ENCODE peak calls at places on chromosome 15, in four cellular contexts. One of them, this sample, is unnamed.

GRCh38 chr15:37743826-37744225 is 190.6 kb upstream of the TMCO5A start:
- DNase-seq in left ventricle myocardium inferior: no peak
- DNase-seq in upper lobe of right lung: no peak
- DNase-seq in WTC11: no peak
- DNase-seq in this sample: no peak

GRCh38 chr15:99764521-99764920 is 31.3 kb upstream of the LYSMD4 start:
- DNase-seq in left ventricle myocardium inferior: no peak
- DNase-seq in upper lobe of right lung: no peak
- DNase-seq in WTC11: no peak
- DNase-seq in this sample: no peak

GRCh38 chr15:62878070-62878469 is 164.5 kb upstream of the TPM1 start:
- DNase-seq in left ventricle myocardium inferior: no peak
- DNase-seq in upper lobe of right lung: no peak
- DNase-seq in WTC11: no peak
- DNase-seq in this sample: no peak

GRCh38 chr15:77840962-77841361 is 208.2 kb upstream of the LINGO1 start:
- DNase-seq in left ventricle myocardium inferior: no peak
- DNase-seq in upper lobe of right lung: peak
- DNase-seq in WTC11: no peak
- DNase-seq in this sample: no peak

GRCh38 chr15:22944651-22945050 is 35.5 kb downstream of the CYFIP1 start:
- DNase-seq in left ventricle myocardium inferior: no peak
- DNase-seq in upper lobe of right lung: no peak
- DNase-seq in WTC11: no peak
- DNase-seq in this sample: no peak

GRCh38 chr15:62059818-62060115 is 480 bp downstream of the VPS13C start:
- DNase-seq in left ventricle myocardium inferior: peak
- DNase-seq in upper lobe of right lung: peak
- DNase-seq in WTC11: peak
- DNase-seq in this sample: no peak

GRCh38 chr15:88218557-88219214 is 37.9 kb downstream of the NTRK3 start:
- DNase-seq in left ventricle myocardium inferior: no peak
- DNase-seq in upper lobe of right lung: no peak
- DNase-seq in WTC11: no peak
- DNase-seq in this sample: no peak

GRCh38 chr15:63166219-63166618 is 8.9 kb upstream of the RPS27L start:
- DNase-seq in left ventricle myocardium inferior: no peak
- DNase-seq in upper lobe of right lung: no peak
- DNase-seq in WTC11: no peak
- DNase-seq in this sample: no peak

GRCh38 chr15:82132742-82133141 is 86.9 kb upstream of the MEX3B start:
- DNase-seq in left ventricle myocardium inferior: no peak
- DNase-seq in upper lobe of right lung: no peak
- DNase-seq in WTC11: no peak
- DNase-seq in this sample: no peak

GRCh38 chr15:26073430-26074333 is 210.6 kb upstream of the ATP10A start:
- DNase-seq in left ventricle myocardium inferior: no peak
- DNase-seq in upper lobe of right lung: no peak
- DNase-seq in WTC11: no peak
- DNase-seq in this sample: no peak

GRCh38 chr15:80161473-80162016 is 8.7 kb downstream of the FAH start:
- DNase-seq in left ventricle myocardium inferior: no peak
- DNase-seq in upper lobe of right lung: no peak
- DNase-seq in WTC11: no peak
- DNase-seq in this sample: no peak

GRCh38 chr15:100097342-100097899 is 244.4 kb downstream of the ADAMTS17 start:
- DNase-seq in left ventricle myocardium inferior: no peak
- DNase-seq in upper lobe of right lung: no peak
- DNase-seq in WTC11: no peak
- DNase-seq in this sample: no peak

GRCh38 chr15:97783240-97783639 is 177.3 kb upstream of the ARRDC4 start:
- DNase-seq in left ventricle myocardium inferior: no peak
- DNase-seq in upper lobe of right lung: no peak
- DNase-seq in WTC11: no peak
- DNase-seq in this sample: no peak

GRCh38 chr15:65374831-65375401 is 2.9 kb downstream of the IGDCC3 start:
- DNase-seq in left ventricle myocardium inferior: no peak
- DNase-seq in upper lobe of right lung: peak
- DNase-seq in WTC11: no peak
- DNase-seq in this sample: no peak

GRCh38 chr15:79007066-79007465 is 62.2 kb upstream of the CTSH start:
- DNase-seq in left ventricle myocardium inferior: peak
- DNase-seq in upper lobe of right lung: no peak
- DNase-seq in WTC11: peak
- DNase-seq in this sample: no peak

GRCh38 chr15:94856267-94856854 is 625.0 kb downstream of the MCTP2 start:
- DNase-seq in left ventricle myocardium inferior: no peak
- DNase-seq in upper lobe of right lung: no peak
- DNase-seq in WTC11: no peak
- DNase-seq in this sample: no peak

GRCh38 chr15:84778194-84778593 is 29.8 kb downstream of the ZNF592 start:
- DNase-seq in left ventricle myocardium inferior: no peak
- DNase-seq in upper lobe of right lung: peak
- DNase-seq in WTC11: peak
- DNase-seq in this sample: no peak

GRCh38 chr15:82056900-82057825 is 11.3 kb upstream of the MEX3B start:
- DNase-seq in left ventricle myocardium inferior: no peak
- DNase-seq in upper lobe of right lung: no peak
- DNase-seq in WTC11: no peak
- DNase-seq in this sample: no peak

GRCh38 chr15:81281925-81282895 is 41.7 kb downstream of the STARD5 start:
- DNase-seq in left ventricle myocardium inferior: no peak
- DNase-seq in upper lobe of right lung: no peak
- DNase-seq in WTC11: no peak
- DNase-seq in this sample: no peak

GRCh38 chr15:99863527-99864198 is 130.4 kb upstream of the LYSMD4 start:
- DNase-seq in left ventricle myocardium inferior: no peak
- DNase-seq in upper lobe of right lung: no peak
- DNase-seq in WTC11: no peak
- DNase-seq in this sample: no peak

GRCh38 chr15:31278544-31279220 is 48.0 kb upstream of the KLF13 start:
- DNase-seq in left ventricle myocardium inferior: no peak
- DNase-seq in upper lobe of right lung: peak
- DNase-seq in WTC11: peak
- DNase-seq in this sample: no peak

GRCh38 chr15:73485372-73485771 is 42.4 kb downstream of the REC114 start:
- DNase-seq in left ventricle myocardium inferior: no peak
- DNase-seq in upper lobe of right lung: no peak
- DNase-seq in WTC11: no peak
- DNase-seq in this sample: no peak

GRCh38 chr15:87648278-87648677 is 608.3 kb downstream of the NTRK3 start:
- DNase-seq in left ventricle myocardium inferior: no peak
- DNase-seq in upper lobe of right lung: no peak
- DNase-seq in WTC11: no peak
- DNase-seq in this sample: no peak

GRCh38 chr15:78671626-78672211 is 30.7 kb upstream of the CHRNB4 start:
- DNase-seq in left ventricle myocardium inferior: no peak
- DNase-seq in upper lobe of right lung: no peak
- DNase-seq in WTC11: peak
- DNase-seq in this sample: no peak

GRCh38 chr15:68376447-68377060 is 55.4 kb downstream of the ITGA11 start:
- DNase-seq in left ventricle myocardium inferior: no peak
- DNase-seq in upper lobe of right lung: no peak
- DNase-seq in WTC11: no peak
- DNase-seq in this sample: peak

GRCh38 chr15:51104512-51104911 is 9.8 kb upstream of the TNFAIP8L3 start:
- DNase-seq in left ventricle myocardium inferior: peak
- DNase-seq in upper lobe of right lung: no peak
- DNase-seq in WTC11: no peak
- DNase-seq in this sample: no peak

GRCh38 chr15:80204231-80204630 is 47.8 kb downstream of the CTXND1 start:
- DNase-seq in left ventricle myocardium inferior: no peak
- DNase-seq in upper lobe of right lung: no peak
- DNase-seq in WTC11: no peak
- DNase-seq in this sample: peak

GRCh38 chr15:81418891-81419290 is 44.9 kb upstream of the TMC3 start:
- DNase-seq in left ventricle myocardium inferior: no peak
- DNase-seq in upper lobe of right lung: no peak
- DNase-seq in WTC11: no peak
- DNase-seq in this sample: no peak

GRCh38 chr15:85977586-85977985 is 102.1 kb upstream of the AGBL1 start:
- DNase-seq in left ventricle myocardium inferior: no peak
- DNase-seq in upper lobe of right lung: no peak
- DNase-seq in WTC11: no peak
- DNase-seq in this sample: no peak

GRCh38 chr15:58307313-58307961 is 124.4 kb upstream of the LIPC start:
- DNase-seq in left ventricle myocardium inferior: no peak
- DNase-seq in upper lobe of right lung: no peak
- DNase-seq in WTC11: no peak
- DNase-seq in this sample: no peak

GRCh38 chr15:74835312-74835823 is 7.6 kb downstream of the ULK3 start:
- DNase-seq in left ventricle myocardium inferior: peak
- DNase-seq in upper lobe of right lung: peak
- DNase-seq in WTC11: peak
- DNase-seq in this sample: no peak

GRCh38 chr15:42595641-42596240 is 20.3 kb downstream of the STARD9 start:
- DNase-seq in left ventricle myocardium inferior: no peak
- DNase-seq in upper lobe of right lung: no peak
- DNase-seq in WTC11: no peak
- DNase-seq in this sample: no peak

GRCh38 chr15:56832125-56832524 is 86.3 kb upstream of the TCF12 start:
- DNase-seq in left ventricle myocardium inferior: peak
- DNase-seq in upper lobe of right lung: no peak
- DNase-seq in WTC11: no peak
- DNase-seq in this sample: no peak

GRCh38 chr15:29636140-29636539 is 186.1 kb downstream of the TJP1 start:
- DNase-seq in left ventricle myocardium inferior: no peak
- DNase-seq in upper lobe of right lung: peak
- DNase-seq in WTC11: no peak
- DNase-seq in this sample: no peak

GRCh38 chr15:88881781-88882180 is 13.6 kb downstream of the HAPLN3 start:
- DNase-seq in left ventricle myocardium inferior: no peak
- DNase-seq in upper lobe of right lung: no peak
- DNase-seq in WTC11: no peak
- DNase-seq in this sample: no peak

GRCh38 chr15:68304611-68305337 is 27.2 kb downstream of the FEM1B start:
- DNase-seq in left ventricle myocardium inferior: no peak
- DNase-seq in upper lobe of right lung: no peak
- DNase-seq in WTC11: peak
- DNase-seq in this sample: peak

DNA sequence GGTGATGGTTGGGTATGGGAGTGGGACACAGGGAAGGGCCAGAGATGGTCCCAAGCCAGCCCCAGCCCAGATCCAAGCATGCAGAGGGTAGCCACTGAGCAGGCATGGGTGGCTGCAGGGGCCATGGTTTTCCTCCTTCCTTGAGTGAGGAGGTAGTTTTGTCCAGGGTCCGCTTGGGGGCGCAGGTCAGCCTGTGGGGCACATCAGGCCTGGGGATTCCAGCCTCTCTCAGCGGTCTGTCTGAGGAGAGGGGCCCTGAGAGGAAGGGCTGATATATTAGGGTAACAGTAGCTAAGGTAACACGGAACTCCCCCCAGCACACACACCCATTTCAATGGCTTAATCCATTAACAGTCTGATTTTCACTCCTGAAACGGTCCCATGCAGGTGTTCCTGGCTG is 22.7 kb upstream of the LCTL start:
- DNase-seq in left ventricle myocardium inferior: no peak
- DNase-seq in upper lobe of right lung: no peak
- DNase-seq in WTC11: peak
- DNase-seq in this sample: no peak
- TF ChIP-seq CTCF in left ventricle myocardium inferior: no peak
- TF ChIP-seq CTCF in upper lobe of right lung: no peak
- TF ChIP-seq CTCF in WTC11: peak
- TF ChIP-seq CTCF in this sample: no peak

GRCh38 chr15:60444289-60444912 is 34.5 kb downstream of the ICE2 start:
- DNase-seq in left ventricle myocardium inferior: no peak
- DNase-seq in upper lobe of right lung: no peak
- DNase-seq in WTC11: no peak
- DNase-seq in this sample: no peak
- TF ChIP-seq CTCF in left ventricle myocardium inferior: peak
- TF ChIP-seq CTCF in upper lobe of right lung: peak
- TF ChIP-seq CTCF in WTC11: no peak
- TF ChIP-seq CTCF in this sample: peak

GRCh38 chr15:71103102-71103676 is 12.1 kb upstream of the THSD4 start:
- DNase-seq in left ventricle myocardium inferior: peak
- DNase-seq in upper lobe of right lung: no peak
- DNase-seq in WTC11: no peak
- DNase-seq in this sample: no peak
- TF ChIP-seq CTCF in left ventricle myocardium inferior: peak
- TF ChIP-seq CTCF in upper lobe of right lung: peak
- TF ChIP-seq CTCF in WTC11: no peak
- TF ChIP-seq CTCF in this sample: no peak

GRCh38 chr15:39205081-39205480 is 375.8 kb upstream of the THBS1 start:
- DNase-seq in left ventricle myocardium inferior: no peak
- DNase-seq in upper lobe of right lung: no peak
- DNase-seq in WTC11: no peak
- DNase-seq in this sample: no peak

GRCh38 chr15:39200586-39200985 is 380.3 kb upstream of the THBS1 start:
- DNase-seq in left ventricle myocardium inferior: no peak
- DNase-seq in upper lobe of right lung: no peak
- DNase-seq in WTC11: no peak
- DNase-seq in this sample: no peak

GRCh38 chr15:39204031-39204430 is 376.8 kb upstream of the THBS1 start:
- DNase-seq in left ventricle myocardium inferior: no peak
- DNase-seq in upper lobe of right lung: no peak
- DNase-seq in WTC11: no peak
- DNase-seq in this sample: no peak

GRCh38 chr15:39205506-39206371 is 375.1 kb upstream of the THBS1 start:
- DNase-seq in left ventricle myocardium inferior: no peak
- DNase-seq in upper lobe of right lung: no peak
- DNase-seq in WTC11: no peak
- DNase-seq in this sample: no peak

GRCh38 chr15:39202641-39203040 is 378.2 kb upstream of the THBS1 start:
- DNase-seq in left ventricle myocardium inferior: no peak
- DNase-seq in upper lobe of right lung: no peak
- DNase-seq in WTC11: no peak
- DNase-seq in this sample: no peak
- TF ChIP-seq CTCF in left ventricle myocardium inferior: no peak
- TF ChIP-seq CTCF in upper lobe of right lung: no peak
- TF ChIP-seq CTCF in WTC11: no peak
- TF ChIP-seq CTCF in this sample: no peak

DNA sequence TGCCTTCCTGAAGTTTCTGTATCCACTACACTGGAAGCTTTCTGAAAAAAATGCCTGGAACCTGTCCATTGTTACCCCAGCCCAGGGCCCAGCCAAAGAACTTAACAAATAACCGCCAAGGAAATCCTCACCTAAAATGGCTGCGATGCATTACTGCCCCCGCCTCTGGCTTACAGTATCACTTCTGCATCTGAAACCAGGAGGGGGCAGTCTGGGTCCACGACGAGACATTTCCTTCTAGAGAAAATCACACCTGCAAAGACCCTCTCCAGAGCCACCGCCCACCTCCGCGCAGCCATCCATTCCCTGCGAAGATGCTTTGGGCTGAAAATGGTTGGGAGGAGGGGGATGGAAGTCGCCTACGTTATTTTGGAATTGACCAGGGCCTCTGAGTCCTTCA is 22.4 kb upstream of the CELF6 start:
- DNase-seq in left ventricle myocardium inferior: no peak
- DNase-seq in upper lobe of right lung: no peak
- DNase-seq in WTC11: peak
- DNase-seq in this sample: no peak
- TF ChIP-seq CTCF in left ventricle myocardium inferior: peak
- TF ChIP-seq CTCF in upper lobe of right lung: peak
- TF ChIP-seq CTCF in WTC11: peak
- TF ChIP-seq CTCF in this sample: no peak